ENCODE peak calls at places on chromosomes 3 and 15, in six cellular contexts. One of them, this sample, is unnamed. For H3K27me3, the result is how much of the 10 kb centered on the place peaks cover.

GRCh38 chr15:71761649-71762048 is 48.7 kb upstream of the NR2E3 start:
- DNase-seq in naive thymus-derived CD4-positive, alpha-beta T cell: no peak
- DNase-seq in aorta: no peak
- DNase-seq in CD4-positive, alpha-beta T cell: no peak
- DNase-seq in pancreas: no peak
- DNase-seq in keratinocyte: peak
- DNase-seq in this sample: no peak

GRCh38 chr3:84724877-84725276 is 233.9 kb upstream of the CADM2 start:
- DNase-seq in naive thymus-derived CD4-positive, alpha-beta T cell: no peak
- DNase-seq in aorta: no peak
- DNase-seq in CD4-positive, alpha-beta T cell: no peak
- DNase-seq in pancreas: no peak
- DNase-seq in keratinocyte: no peak
- DNase-seq in this sample: no peak

GRCh38 chr15:38876621-38877020 is 312.0 kb upstream of the RASGRP1 start:
- DNase-seq in naive thymus-derived CD4-positive, alpha-beta T cell: no peak
- DNase-seq in aorta: no peak
- DNase-seq in CD4-positive, alpha-beta T cell: no peak
- DNase-seq in pancreas: no peak
- DNase-seq in keratinocyte: no peak
- DNase-seq in this sample: no peak

GRCh38 chr3:188244395-188244861 is 90.5 kb downstream of the LPP start:
- DNase-seq in naive thymus-derived CD4-positive, alpha-beta T cell: no peak
- DNase-seq in aorta: no peak
- DNase-seq in CD4-positive, alpha-beta T cell: no peak
- DNase-seq in pancreas: no peak
- DNase-seq in keratinocyte: no peak
- DNase-seq in this sample: no peak

GRCh38 chr15:74200871-74201419 is 1.6 kb downstream of the STRA6 start:
- DNase-seq in naive thymus-derived CD4-positive, alpha-beta T cell: no peak
- DNase-seq in aorta: no peak
- DNase-seq in CD4-positive, alpha-beta T cell: no peak
- DNase-seq in pancreas: no peak
- DNase-seq in keratinocyte: no peak
- DNase-seq in this sample: no peak

GRCh38 chr3:160174621-160175020 is 50.6 kb upstream of the C3orf80 start:
- DNase-seq in naive thymus-derived CD4-positive, alpha-beta T cell: no peak
- DNase-seq in aorta: no peak
- DNase-seq in CD4-positive, alpha-beta T cell: no peak
- DNase-seq in pancreas: no peak
- DNase-seq in keratinocyte: no peak
- DNase-seq in this sample: no peak

GRCh38 chr3:49610881-49611280 is 56.6 kb downstream of the BSN start:
- DNase-seq in naive thymus-derived CD4-positive, alpha-beta T cell: no peak
- DNase-seq in aorta: no peak
- DNase-seq in CD4-positive, alpha-beta T cell: no peak
- DNase-seq in pancreas: no peak
- DNase-seq in keratinocyte: no peak
- DNase-seq in this sample: no peak

GRCh38 chr3:133987933-133988484 is 41.7 kb downstream of the SLCO2A1 start:
- DNase-seq in naive thymus-derived CD4-positive, alpha-beta T cell: no peak
- DNase-seq in aorta: no peak
- DNase-seq in CD4-positive, alpha-beta T cell: no peak
- DNase-seq in pancreas: no peak
- DNase-seq in keratinocyte: no peak
- DNase-seq in this sample: no peak

GRCh38 chr3:122105626-122106025 is 50.5 kb downstream of the CD86 start:
- DNase-seq in naive thymus-derived CD4-positive, alpha-beta T cell: no peak
- DNase-seq in aorta: no peak
- DNase-seq in CD4-positive, alpha-beta T cell: no peak
- DNase-seq in pancreas: no peak
- DNase-seq in keratinocyte: no peak
- DNase-seq in this sample: no peak

GRCh38 chr3:109806929-109807328 is 469.6 kb upstream of the DPPA4 start:
- DNase-seq in naive thymus-derived CD4-positive, alpha-beta T cell: peak
- DNase-seq in aorta: no peak
- DNase-seq in CD4-positive, alpha-beta T cell: peak
- DNase-seq in pancreas: no peak
- DNase-seq in keratinocyte: no peak
- DNase-seq in this sample: no peak

GRCh38 chr15:35430301-35430700 is 115.7 kb downstream of the DPH6 start:
- DNase-seq in naive thymus-derived CD4-positive, alpha-beta T cell: no peak
- DNase-seq in aorta: no peak
- DNase-seq in CD4-positive, alpha-beta T cell: no peak
- DNase-seq in pancreas: no peak
- DNase-seq in keratinocyte: no peak
- DNase-seq in this sample: no peak

GRCh38 chr3:82202254-82202653 is 440.8 kb upstream of the GBE1 start:
- DNase-seq in naive thymus-derived CD4-positive, alpha-beta T cell: no peak
- DNase-seq in aorta: no peak
- DNase-seq in CD4-positive, alpha-beta T cell: no peak
- DNase-seq in pancreas: no peak
- DNase-seq in keratinocyte: no peak
- DNase-seq in this sample: no peak

GRCh38 chr15:64619880-64620839 is 155.2 kb downstream of the RBPMS2 start:
- DNase-seq in naive thymus-derived CD4-positive, alpha-beta T cell: no peak
- DNase-seq in aorta: no peak
- DNase-seq in CD4-positive, alpha-beta T cell: no peak
- DNase-seq in pancreas: no peak
- DNase-seq in keratinocyte: peak
- DNase-seq in this sample: no peak

GRCh38 chr15:66288796-66289195 is 4.6 kb upstream of the DIS3L start:
- DNase-seq in naive thymus-derived CD4-positive, alpha-beta T cell: no peak
- DNase-seq in aorta: no peak
- DNase-seq in CD4-positive, alpha-beta T cell: no peak
- DNase-seq in pancreas: no peak
- DNase-seq in keratinocyte: no peak
- DNase-seq in this sample: no peak

GRCh38 chr3:29430558-29430971 is 149.7 kb downstream of the RBMS3 start:
- DNase-seq in naive thymus-derived CD4-positive, alpha-beta T cell: no peak
- DNase-seq in aorta: no peak
- DNase-seq in CD4-positive, alpha-beta T cell: no peak
- DNase-seq in pancreas: no peak
- DNase-seq in keratinocyte: no peak
- DNase-seq in this sample: no peak

GRCh38 chr3:138180375-138181029 is 5.8 kb upstream of the DBR1 start:
- DNase-seq in naive thymus-derived CD4-positive, alpha-beta T cell: peak
- DNase-seq in aorta: no peak
- DNase-seq in CD4-positive, alpha-beta T cell: peak
- DNase-seq in pancreas: peak
- DNase-seq in keratinocyte: no peak
- DNase-seq in this sample: no peak

GRCh38 chr3:176663819-176664218 is 533.5 kb downstream of the TBL1XR1 start:
- DNase-seq in naive thymus-derived CD4-positive, alpha-beta T cell: no peak
- DNase-seq in aorta: no peak
- DNase-seq in CD4-positive, alpha-beta T cell: no peak
- DNase-seq in pancreas: no peak
- DNase-seq in keratinocyte: no peak
- DNase-seq in this sample: no peak

GRCh38 chr15:89452330-89452836 is 44.0 kb downstream of the RHCG start:
- DNase-seq in naive thymus-derived CD4-positive, alpha-beta T cell: no peak
- DNase-seq in aorta: no peak
- DNase-seq in CD4-positive, alpha-beta T cell: no peak
- DNase-seq in pancreas: no peak
- DNase-seq in keratinocyte: no peak
- DNase-seq in this sample: no peak

GRCh38 chr3:8205876-8206275 is 295.7 kb upstream of the LMCD1 start:
- DNase-seq in naive thymus-derived CD4-positive, alpha-beta T cell: no peak
- DNase-seq in aorta: no peak
- DNase-seq in CD4-positive, alpha-beta T cell: no peak
- DNase-seq in pancreas: no peak
- DNase-seq in keratinocyte: no peak
- DNase-seq in this sample: no peak

GRCh38 chr3:143135150-143135549 is 15.6 kb downstream of the CHST2 start:
- DNase-seq in naive thymus-derived CD4-positive, alpha-beta T cell: no peak
- DNase-seq in aorta: no peak
- DNase-seq in CD4-positive, alpha-beta T cell: no peak
- DNase-seq in pancreas: peak
- DNase-seq in keratinocyte: peak
- DNase-seq in this sample: no peak

GRCh38 chr3:38579146-38579545 is 70.3 kb downstream of the SCN5A start:
- DNase-seq in naive thymus-derived CD4-positive, alpha-beta T cell: no peak
- DNase-seq in aorta: no peak
- DNase-seq in CD4-positive, alpha-beta T cell: no peak
- DNase-seq in pancreas: peak
- DNase-seq in keratinocyte: no peak
- DNase-seq in this sample: no peak

GRCh38 chr15:60397772-60398445 is at the start of gene ANXA2:
- DNase-seq in naive thymus-derived CD4-positive, alpha-beta T cell: peak
- DNase-seq in aorta: peak
- DNase-seq in CD4-positive, alpha-beta T cell: peak
- DNase-seq in pancreas: peak
- DNase-seq in keratinocyte: no peak
- DNase-seq in this sample: no peak

GRCh38 chr3:109532257-109533216 is 195.2 kb upstream of the DPPA4 start:
- DNase-seq in naive thymus-derived CD4-positive, alpha-beta T cell: peak
- DNase-seq in aorta: no peak
- DNase-seq in CD4-positive, alpha-beta T cell: peak
- DNase-seq in pancreas: peak
- DNase-seq in keratinocyte: no peak
- DNase-seq in this sample: peak

GRCh38 chr3:46938118-46938517 is 38.4 kb downstream of the CCDC12 start:
- DNase-seq in naive thymus-derived CD4-positive, alpha-beta T cell: no peak
- DNase-seq in aorta: no peak
- DNase-seq in CD4-positive, alpha-beta T cell: no peak
- DNase-seq in pancreas: peak
- DNase-seq in keratinocyte: no peak
- DNase-seq in this sample: no peak

GRCh38 chr15:92503889-92504288 is 110.2 kb downstream of the ST8SIA2 start:
- DNase-seq in naive thymus-derived CD4-positive, alpha-beta T cell: no peak
- DNase-seq in aorta: no peak
- DNase-seq in CD4-positive, alpha-beta T cell: no peak
- DNase-seq in pancreas: no peak
- DNase-seq in keratinocyte: no peak
- DNase-seq in this sample: no peak

GRCh38 chr15:92506506-92506905 is 112.8 kb downstream of the ST8SIA2 start:
- DNase-seq in naive thymus-derived CD4-positive, alpha-beta T cell: peak
- DNase-seq in aorta: no peak
- DNase-seq in CD4-positive, alpha-beta T cell: no peak
- DNase-seq in pancreas: no peak
- DNase-seq in keratinocyte: no peak
- DNase-seq in this sample: no peak

GRCh38 chr15:92500023-92500630 is 106.4 kb downstream of the ST8SIA2 start:
- DNase-seq in naive thymus-derived CD4-positive, alpha-beta T cell: no peak
- DNase-seq in aorta: no peak
- DNase-seq in CD4-positive, alpha-beta T cell: no peak
- DNase-seq in pancreas: no peak
- DNase-seq in keratinocyte: no peak
- DNase-seq in this sample: no peak

GRCh38 chr15:92502930-92503329 is 109.2 kb downstream of the ST8SIA2 start:
- DNase-seq in naive thymus-derived CD4-positive, alpha-beta T cell: no peak
- DNase-seq in aorta: no peak
- DNase-seq in CD4-positive, alpha-beta T cell: no peak
- DNase-seq in pancreas: no peak
- DNase-seq in keratinocyte: no peak
- DNase-seq in this sample: no peak

GRCh38 chr15:92503458-92503857 is 109.8 kb downstream of the ST8SIA2 start:
- DNase-seq in naive thymus-derived CD4-positive, alpha-beta T cell: no peak
- DNase-seq in aorta: no peak
- DNase-seq in CD4-positive, alpha-beta T cell: no peak
- DNase-seq in pancreas: no peak
- DNase-seq in keratinocyte: no peak
- DNase-seq in this sample: no peak
- H3K27me3 ChIP-seq in naive thymus-derived CD4-positive, alpha-beta T cell: under half
- H3K27me3 ChIP-seq in aorta: under half
- H3K27me3 ChIP-seq in CD4-positive, alpha-beta T cell: under half
- H3K27me3 ChIP-seq in pancreas: under half
- H3K27me3 ChIP-seq in keratinocyte: under half
- H3K27me3 ChIP-seq in this sample: under half

GRCh38 chr3:13042127-13042931 is 30.9 kb downstream of the IQSEC1 start:
- DNase-seq in naive thymus-derived CD4-positive, alpha-beta T cell: no peak
- DNase-seq in aorta: no peak
- DNase-seq in CD4-positive, alpha-beta T cell: no peak
- DNase-seq in pancreas: no peak
- DNase-seq in keratinocyte: no peak
- DNase-seq in this sample: no peak
- H3K27me3 ChIP-seq in naive thymus-derived CD4-positive, alpha-beta T cell: under half
- H3K27me3 ChIP-seq in aorta: under half
- H3K27me3 ChIP-seq in CD4-positive, alpha-beta T cell: under half
- H3K27me3 ChIP-seq in pancreas: under half
- H3K27me3 ChIP-seq in keratinocyte: under half
- H3K27me3 ChIP-seq in this sample: under half

GRCh38 chr15:52810346-52810745 is 20.2 kb upstream of the ONECUT1 start:
- DNase-seq in naive thymus-derived CD4-positive, alpha-beta T cell: no peak
- DNase-seq in aorta: no peak
- DNase-seq in CD4-positive, alpha-beta T cell: no peak
- DNase-seq in pancreas: no peak
- DNase-seq in keratinocyte: no peak
- DNase-seq in this sample: no peak
- H3K27me3 ChIP-seq in naive thymus-derived CD4-positive, alpha-beta T cell: under half
- H3K27me3 ChIP-seq in aorta: under half
- H3K27me3 ChIP-seq in CD4-positive, alpha-beta T cell: half or more
- H3K27me3 ChIP-seq in pancreas: under half
- H3K27me3 ChIP-seq in keratinocyte: under half
- H3K27me3 ChIP-seq in this sample: under half

GRCh38 chr3:17006143-17006839 is 121.5 kb downstream of the PLCL2 start:
- DNase-seq in naive thymus-derived CD4-positive, alpha-beta T cell: no peak
- DNase-seq in aorta: no peak
- DNase-seq in CD4-positive, alpha-beta T cell: no peak
- DNase-seq in pancreas: no peak
- DNase-seq in keratinocyte: no peak
- DNase-seq in this sample: no peak
- H3K27me3 ChIP-seq in naive thymus-derived CD4-positive, alpha-beta T cell: under half
- H3K27me3 ChIP-seq in aorta: under half
- H3K27me3 ChIP-seq in CD4-positive, alpha-beta T cell: under half
- H3K27me3 ChIP-seq in pancreas: under half
- H3K27me3 ChIP-seq in keratinocyte: under half
- H3K27me3 ChIP-seq in this sample: under half